ENCODE peak calls at places on chromosomes 3 and 15, in six cellular contexts. M is DMS79 treated with DMSO at 0.1 percent for 48 hours, U is foreskin melanocyte, Q is NCI-H774, A is stomach, D is left ventricle myocardium inferior. I is an unnamed sample.

GRCh38 chr3:62622553-62623174 is 249.3 kb upstream of the FEZF2 start:
- DNase-seq in M (peak), U (peak), Q (peak), A (no peak), D (no peak), I (peak)

GRCh38 chr15:52078876-52079700 is 33.5 kb downstream of the BCL2L10 start:
- DNase-seq in M (peak), U (peak), Q (peak), A (peak), D (peak), I (peak)

GRCh38 chr3:42702982-42703694 is 540 bp upstream of the HHATL start:
- DNase-seq in M (peak), U (no peak), Q (no peak), A (peak), D (no peak), I (no peak)

GRCh38 chr3:127170794-127171193 is 22.1 kb upstream of the PRR23E start:
- DNase-seq in M (peak), U (no peak), Q (peak), A (no peak), D (no peak), I (peak)

GRCh38 chr3:2770451-2770850 is 339.7 kb downstream of the IL5RA start:
- DNase-seq in M (no peak), U (no peak), Q (no peak), A (no peak), D (no peak), I (peak)

GRCh38 chr15:69016021-69016595 is 1.6 kb downstream of the NOX5 start:
- DNase-seq in M (no peak), U (no peak), Q (no peak), A (no peak), D (no peak), I (no peak)

GRCh38 chr3:11096266-11097135 is 57.8 kb upstream of the HRH1 start:
- DNase-seq in M (no peak), U (peak), Q (no peak), A (peak), D (peak), I (no peak)

GRCh38 chr3:5022966-5023776 is 43.9 kb downstream of the BHLHE40 start:
- DNase-seq in M (no peak), U (no peak), Q (no peak), A (peak), D (no peak), I (peak)

GRCh38 chr15:92942706-92943105 is 42.6 kb downstream of the CHD2 start:
- DNase-seq in M (no peak), U (no peak), Q (no peak), A (no peak), D (no peak), I (no peak)